ENCODE peak calls at places on chromosome 15, in nine cellular contexts. One of them, this sample, is unnamed.

GRCh38 chr15:71826196-71826595 is 15.8 kb downstream of the NR2E3 start:
- DNase-seq in NCI-H1436: no peak
- DNase-seq in NCI-H82: no peak
- DNase-seq in activated CD4-positive, alpha-beta T cell treated with anti-CD3 and anti-CD28 coated beads for 48 hours: no peak
- DNase-seq in T-helper 17 cell: no peak
- DNase-seq in NCI-H1930: no peak
- DNase-seq in HepG2: no peak
- DNase-seq in A172: no peak
- DNase-seq in D341Med: no peak
- DNase-seq in this sample: no peak

GRCh38 chr15:33490703-33491102 is 179.9 kb downstream of the RYR3 start:
- DNase-seq in NCI-H1436: no peak
- DNase-seq in T-helper 17 cell: no peak
- DNase-seq in activated CD4-positive, alpha-beta T cell treated with anti-CD3 and anti-CD28 coated beads for 48 hours: no peak
- DNase-seq in HepG2: no peak
- DNase-seq in D341Med: no peak
- DNase-seq in A172: no peak
- DNase-seq in NCI-H1930: no peak
- DNase-seq in NCI-H82: no peak
- DNase-seq in this sample: no peak

GRCh38 chr15:85482896-85483295 is 102.5 kb downstream of the AKAP13 start:
- DNase-seq in D341Med: no peak
- DNase-seq in NCI-H1930: no peak
- DNase-seq in NCI-H82: no peak
- DNase-seq in HepG2: no peak
- DNase-seq in activated CD4-positive, alpha-beta T cell treated with anti-CD3 and anti-CD28 coated beads for 48 hours: no peak
- DNase-seq in A172: peak
- DNase-seq in T-helper 17 cell: no peak
- DNase-seq in NCI-H1436: no peak
- DNase-seq in this sample: no peak

GRCh38 chr15:71788646-71789579 is 21.4 kb upstream of the NR2E3 start:
- DNase-seq in NCI-H82: no peak
- DNase-seq in NCI-H1436: no peak
- DNase-seq in NCI-H1930: no peak
- DNase-seq in HepG2: no peak
- DNase-seq in T-helper 17 cell: no peak
- DNase-seq in D341Med: peak
- DNase-seq in activated CD4-positive, alpha-beta T cell treated with anti-CD3 and anti-CD28 coated beads for 48 hours: no peak
- DNase-seq in A172: no peak
- DNase-seq in this sample: no peak

GRCh38 chr15:74127954-74128784 is 2.2 kb upstream of the ISLR2 start:
- DNase-seq in activated CD4-positive, alpha-beta T cell treated with anti-CD3 and anti-CD28 coated beads for 48 hours: no peak
- DNase-seq in D341Med: peak
- DNase-seq in A172: no peak
- DNase-seq in HepG2: no peak
- DNase-seq in NCI-H82: no peak
- DNase-seq in NCI-H1436: no peak
- DNase-seq in T-helper 17 cell: no peak
- DNase-seq in NCI-H1930: no peak
- DNase-seq in this sample: no peak

GRCh38 chr15:27734785-27735495 is 364.2 kb downstream of the OCA2 start:
- DNase-seq in NCI-H82: no peak
- DNase-seq in D341Med: no peak
- DNase-seq in NCI-H1930: no peak
- DNase-seq in A172: no peak
- DNase-seq in activated CD4-positive, alpha-beta T cell treated with anti-CD3 and anti-CD28 coated beads for 48 hours: no peak
- DNase-seq in NCI-H1436: no peak
- DNase-seq in T-helper 17 cell: no peak
- DNase-seq in HepG2: no peak
- DNase-seq in this sample: no peak

GRCh38 chr15:37818152-37818677 is 116.2 kb upstream of the TMCO5A start:
- DNase-seq in NCI-H82: no peak
- DNase-seq in NCI-H1930: no peak
- DNase-seq in T-helper 17 cell: no peak
- DNase-seq in A172: no peak
- DNase-seq in NCI-H1436: no peak
- DNase-seq in D341Med: no peak
- DNase-seq in activated CD4-positive, alpha-beta T cell treated with anti-CD3 and anti-CD28 coated beads for 48 hours: no peak
- DNase-seq in HepG2: no peak
- DNase-seq in this sample: no peak

GRCh38 chr15:98649621-98649995 is 1.3 kb downstream of the IGF1R start:
- DNase-seq in T-helper 17 cell: no peak
- DNase-seq in NCI-H82: peak
- DNase-seq in A172: no peak
- DNase-seq in NCI-H1436: no peak
- DNase-seq in NCI-H1930: no peak
- DNase-seq in D341Med: peak
- DNase-seq in activated CD4-positive, alpha-beta T cell treated with anti-CD3 and anti-CD28 coated beads for 48 hours: peak
- DNase-seq in HepG2: no peak
- DNase-seq in this sample: no peak

GRCh38 chr15:95284933-95285401 is 1045.5 kb upstream of the NR2F2 start:
- DNase-seq in T-helper 17 cell: no peak
- DNase-seq in activated CD4-positive, alpha-beta T cell treated with anti-CD3 and anti-CD28 coated beads for 48 hours: peak
- DNase-seq in NCI-H1436: no peak
- DNase-seq in A172: no peak
- DNase-seq in D341Med: no peak
- DNase-seq in HepG2: no peak
- DNase-seq in NCI-H82: peak
- DNase-seq in NCI-H1930: no peak
- DNase-seq in this sample: no peak

GRCh38 chr15:70054884-70055387 is 42.8 kb downstream of the TLE3 start:
- DNase-seq in A172: no peak
- DNase-seq in NCI-H1436: no peak
- DNase-seq in NCI-H82: no peak
- DNase-seq in HepG2: no peak
- DNase-seq in D341Med: no peak
- DNase-seq in NCI-H1930: no peak
- DNase-seq in T-helper 17 cell: no peak
- DNase-seq in activated CD4-positive, alpha-beta T cell treated with anti-CD3 and anti-CD28 coated beads for 48 hours: no peak
- DNase-seq in this sample: peak

GRCh38 chr15:88605507-88606436 is 15.4 kb upstream of the AEN start:
- DNase-seq in NCI-H1930: no peak
- DNase-seq in NCI-H1436: no peak
- DNase-seq in D341Med: no peak
- DNase-seq in activated CD4-positive, alpha-beta T cell treated with anti-CD3 and anti-CD28 coated beads for 48 hours: peak
- DNase-seq in HepG2: no peak
- DNase-seq in T-helper 17 cell: no peak
- DNase-seq in A172: no peak
- DNase-seq in NCI-H82: peak
- DNase-seq in this sample: no peak

GRCh38 chr15:58994906-58995453 is 7.5 kb downstream of the RNF111 start:
- DNase-seq in NCI-H82: no peak
- DNase-seq in D341Med: no peak
- DNase-seq in A172: no peak
- DNase-seq in T-helper 17 cell: no peak
- DNase-seq in NCI-H1436: no peak
- DNase-seq in activated CD4-positive, alpha-beta T cell treated with anti-CD3 and anti-CD28 coated beads for 48 hours: no peak
- DNase-seq in HepG2: no peak
- DNase-seq in NCI-H1930: no peak
- DNase-seq in this sample: no peak

GRCh38 chr15:25738171-25738792 is 124.8 kb downstream of the ATP10A start:
- DNase-seq in T-helper 17 cell: no peak
- DNase-seq in activated CD4-positive, alpha-beta T cell treated with anti-CD3 and anti-CD28 coated beads for 48 hours: no peak
- DNase-seq in NCI-H82: no peak
- DNase-seq in NCI-H1930: no peak
- DNase-seq in A172: no peak
- DNase-seq in D341Med: no peak
- DNase-seq in NCI-H1436: no peak
- DNase-seq in HepG2: no peak
- DNase-seq in this sample: no peak

GRCh38 chr15:68820205-68820588 is 498 bp downstream of the ANP32A start:
- DNase-seq in A172: no peak
- DNase-seq in NCI-H1930: no peak
- DNase-seq in T-helper 17 cell: peak
- DNase-seq in NCI-H82: peak
- DNase-seq in HepG2: peak
- DNase-seq in D341Med: no peak
- DNase-seq in activated CD4-positive, alpha-beta T cell treated with anti-CD3 and anti-CD28 coated beads for 48 hours: peak
- DNase-seq in NCI-H1436: peak
- DNase-seq in this sample: peak

GRCh38 chr15:44654858-44655257 is 8.6 kb downstream of the SPG11 start:
- DNase-seq in A172: no peak
- DNase-seq in NCI-H1436: no peak
- DNase-seq in D341Med: no peak
- DNase-seq in HepG2: no peak
- DNase-seq in NCI-H82: no peak
- DNase-seq in NCI-H1930: no peak
- DNase-seq in T-helper 17 cell: no peak
- DNase-seq in activated CD4-positive, alpha-beta T cell treated with anti-CD3 and anti-CD28 coated beads for 48 hours: no peak
- DNase-seq in this sample: no peak

GRCh38 chr15:75107905-75108838 is 84.8 kb downstream of the PPCDC start:
- DNase-seq in HepG2: peak
- DNase-seq in NCI-H82: no peak
- DNase-seq in D341Med: no peak
- DNase-seq in NCI-H1930: no peak
- DNase-seq in T-helper 17 cell: no peak
- DNase-seq in A172: peak
- DNase-seq in activated CD4-positive, alpha-beta T cell treated with anti-CD3 and anti-CD28 coated beads for 48 hours: peak
- DNase-seq in NCI-H1436: no peak
- DNase-seq in this sample: no peak

GRCh38 chr15:94451461-94451860 is 220.1 kb downstream of the MCTP2 start:
- DNase-seq in NCI-H1930: no peak
- DNase-seq in HepG2: no peak
- DNase-seq in T-helper 17 cell: no peak
- DNase-seq in NCI-H82: no peak
- DNase-seq in A172: no peak
- DNase-seq in D341Med: no peak
- DNase-seq in NCI-H1436: no peak
- DNase-seq in activated CD4-positive, alpha-beta T cell treated with anti-CD3 and anti-CD28 coated beads for 48 hours: no peak
- DNase-seq in this sample: no peak

GRCh38 chr15:101652783-101653430 is 726 bp upstream of the TM2D3 start:
- DNase-seq in T-helper 17 cell: no peak
- DNase-seq in A172: no peak
- DNase-seq in activated CD4-positive, alpha-beta T cell treated with anti-CD3 and anti-CD28 coated beads for 48 hours: peak
- DNase-seq in NCI-H1930: no peak
- DNase-seq in D341Med: no peak
- DNase-seq in NCI-H82: peak
- DNase-seq in HepG2: no peak
- DNase-seq in NCI-H1436: no peak
- DNase-seq in this sample: no peak

GRCh38 chr15:101139986-101140696 is 111.7 kb downstream of the CHSY1 start:
- DNase-seq in D341Med: peak
- DNase-seq in NCI-H1930: no peak
- DNase-seq in A172: no peak
- DNase-seq in NCI-H82: no peak
- DNase-seq in NCI-H1436: no peak
- DNase-seq in HepG2: no peak
- DNase-seq in activated CD4-positive, alpha-beta T cell treated with anti-CD3 and anti-CD28 coated beads for 48 hours: no peak
- DNase-seq in T-helper 17 cell: no peak
- DNase-seq in this sample: no peak

GRCh38 chr15:81336568-81336967 is 12.6 kb upstream of the STARD5 start:
- DNase-seq in D341Med: no peak
- DNase-seq in T-helper 17 cell: no peak
- DNase-seq in NCI-H82: no peak
- DNase-seq in A172: peak
- DNase-seq in activated CD4-positive, alpha-beta T cell treated with anti-CD3 and anti-CD28 coated beads for 48 hours: peak
- DNase-seq in HepG2: peak
- DNase-seq in NCI-H1436: no peak
- DNase-seq in NCI-H1930: no peak
- DNase-seq in this sample: no peak

GRCh38 chr15:64112904-64113303 is 17.1 kb downstream of the SNX1 start:
- DNase-seq in A172: no peak
- DNase-seq in T-helper 17 cell: no peak
- DNase-seq in NCI-H1436: no peak
- DNase-seq in NCI-H1930: no peak
- DNase-seq in NCI-H82: no peak
- DNase-seq in HepG2: no peak
- DNase-seq in D341Med: no peak
- DNase-seq in activated CD4-positive, alpha-beta T cell treated with anti-CD3 and anti-CD28 coated beads for 48 hours: no peak
- DNase-seq in this sample: no peak

GRCh38 chr15:68405426-68406250 is 26.3 kb downstream of the ITGA11 start:
- DNase-seq in NCI-H1436: no peak
- DNase-seq in A172: no peak
- DNase-seq in NCI-H1930: no peak
- DNase-seq in D341Med: no peak
- DNase-seq in HepG2: no peak
- DNase-seq in activated CD4-positive, alpha-beta T cell treated with anti-CD3 and anti-CD28 coated beads for 48 hours: no peak
- DNase-seq in NCI-H82: no peak
- DNase-seq in T-helper 17 cell: no peak
- DNase-seq in this sample: no peak

GRCh38 chr15:78195735-78196201 is 38.6 kb downstream of the ACSBG1 start:
- DNase-seq in D341Med: peak
- DNase-seq in activated CD4-positive, alpha-beta T cell treated with anti-CD3 and anti-CD28 coated beads for 48 hours: peak
- DNase-seq in NCI-H1436: peak
- DNase-seq in T-helper 17 cell: peak
- DNase-seq in A172: no peak
- DNase-seq in HepG2: peak
- DNase-seq in NCI-H1930: no peak
- DNase-seq in NCI-H82: peak
- DNase-seq in this sample: peak

GRCh38 chr15:44726136-44726535 is 10.2 kb upstream of the TRIM69 start:
- DNase-seq in NCI-H1930: no peak
- DNase-seq in NCI-H1436: no peak
- DNase-seq in A172: no peak
- DNase-seq in NCI-H82: no peak
- DNase-seq in D341Med: no peak
- DNase-seq in HepG2: no peak
- DNase-seq in activated CD4-positive, alpha-beta T cell treated with anti-CD3 and anti-CD28 coated beads for 48 hours: no peak
- DNase-seq in T-helper 17 cell: no peak
- DNase-seq in this sample: no peak

GRCh38 chr15:68639926-68640600 is 61.3 kb downstream of the CORO2B start:
- DNase-seq in NCI-H1436: no peak
- DNase-seq in T-helper 17 cell: no peak
- DNase-seq in NCI-H82: no peak
- DNase-seq in HepG2: no peak
- DNase-seq in A172: no peak
- DNase-seq in D341Med: no peak
- DNase-seq in activated CD4-positive, alpha-beta T cell treated with anti-CD3 and anti-CD28 coated beads for 48 hours: no peak
- DNase-seq in NCI-H1930: no peak
- DNase-seq in this sample: no peak

GRCh38 chr15:27725733-27726132 is 373.4 kb downstream of the OCA2 start:
- DNase-seq in T-helper 17 cell: no peak
- DNase-seq in A172: no peak
- DNase-seq in NCI-H1436: no peak
- DNase-seq in activated CD4-positive, alpha-beta T cell treated with anti-CD3 and anti-CD28 coated beads for 48 hours: no peak
- DNase-seq in NCI-H1930: no peak
- DNase-seq in HepG2: no peak
- DNase-seq in NCI-H82: no peak
- DNase-seq in D341Med: no peak
- DNase-seq in this sample: peak

GRCh38 chr15:92654662-92655061 is 913 bp downstream of the FAM174B start:
- DNase-seq in HepG2: no peak
- DNase-seq in A172: no peak
- DNase-seq in D341Med: no peak
- DNase-seq in T-helper 17 cell: no peak
- DNase-seq in NCI-H1436: no peak
- DNase-seq in NCI-H82: no peak
- DNase-seq in activated CD4-positive, alpha-beta T cell treated with anti-CD3 and anti-CD28 coated beads for 48 hours: no peak
- DNase-seq in NCI-H1930: no peak
- DNase-seq in this sample: peak

GRCh38 chr15:34582461-34583357 is 742 bp downstream of the GOLGA8B start:
- DNase-seq in A172: peak
- DNase-seq in HepG2: no peak
- DNase-seq in NCI-H1436: peak
- DNase-seq in D341Med: peak
- DNase-seq in T-helper 17 cell: peak
- DNase-seq in activated CD4-positive, alpha-beta T cell treated with anti-CD3 and anti-CD28 coated beads for 48 hours: peak
- DNase-seq in NCI-H1930: no peak
- DNase-seq in NCI-H82: peak
- DNase-seq in this sample: peak

GRCh38 chr15:57915827-57916531 is 149.5 kb downstream of the ALDH1A2 start:
- DNase-seq in HepG2: no peak
- DNase-seq in NCI-H1436: no peak
- DNase-seq in NCI-H82: no peak
- DNase-seq in activated CD4-positive, alpha-beta T cell treated with anti-CD3 and anti-CD28 coated beads for 48 hours: no peak
- DNase-seq in NCI-H1930: no peak
- DNase-seq in T-helper 17 cell: no peak
- DNase-seq in A172: no peak
- DNase-seq in D341Med: no peak
- DNase-seq in this sample: no peak

GRCh38 chr15:31474059-31474868 is 147.6 kb downstream of the KLF13 start:
- DNase-seq in activated CD4-positive, alpha-beta T cell treated with anti-CD3 and anti-CD28 coated beads for 48 hours: peak
- DNase-seq in NCI-H82: no peak
- DNase-seq in HepG2: no peak
- DNase-seq in A172: no peak
- DNase-seq in NCI-H1930: no peak
- DNase-seq in T-helper 17 cell: no peak
- DNase-seq in NCI-H1436: no peak
- DNase-seq in D341Med: no peak
- DNase-seq in this sample: no peak